ENCODE peak calls at places on chromosome 2, in seven cellular contexts. J, W, K, Z, M, N and C are unnamed samples. For H3K4me1, the result is how much of the 10 kb centered on the place peaks cover.

GRCh38 chr2:176613358-176614032 is 344.3 kb downstream of the MTX2 start:
- DNase-seq in J (no peak), W (no peak), K (no peak), Z (no peak), M (no peak), N (no peak), C (no peak)

GRCh38 chr2:235940330-235940729 is 227.9 kb downstream of the GBX2 start:
- DNase-seq in J (peak), W (no peak), K (no peak), Z (peak), M (peak), N (no peak), C (peak)

GRCh38 chr2:211351998-211352397 is 795.6 kb downstream of the CPS1 start:
- DNase-seq in J (no peak), W (no peak), K (no peak), Z (no peak), M (no peak), N (no peak), C (peak)

GRCh38 chr2:105576440-105577241 is 168.1 kb upstream of the NCK2 start:
- DNase-seq in J (peak), W (peak), K (peak), Z (peak), M (peak), N (peak), C (peak)

GRCh38 chr2:174846941-174847938 is 83.0 kb upstream of the CHRNA1 start:
- DNase-seq in J (peak), W (no peak), K (peak), Z (no peak), M (peak), N (no peak), C (peak)

GRCh38 chr2:10161961-10162441 is 39.5 kb downstream of the RRM2 start:
- DNase-seq in J (no peak), W (no peak), K (no peak), Z (no peak), M (no peak), N (no peak), C (no peak)

GRCh38 chr2:46325178-46325928 is 28.1 kb downstream of the EPAS1 start:
- DNase-seq in J (peak), W (no peak), K (no peak), Z (peak), M (peak), N (no peak), C (no peak)

GRCh38 chr2:190858817-190859216 is 21.8 kb upstream of the GLS start:
- DNase-seq in J (peak), W (no peak), K (no peak), Z (peak), M (peak), N (no peak), C (no peak)

GRCh38 chr2:157900203-157900602 is 24.1 kb upstream of the ACVR1 start:
- DNase-seq in J (no peak), W (no peak), K (no peak), Z (no peak), M (no peak), N (no peak), C (no peak)

GRCh38 chr2:187569571-187569970 is 15.3 kb upstream of the TFPI start:
- DNase-seq in J (no peak), W (no peak), K (no peak), Z (no peak), M (no peak), N (no peak), C (no peak)

DNA sequence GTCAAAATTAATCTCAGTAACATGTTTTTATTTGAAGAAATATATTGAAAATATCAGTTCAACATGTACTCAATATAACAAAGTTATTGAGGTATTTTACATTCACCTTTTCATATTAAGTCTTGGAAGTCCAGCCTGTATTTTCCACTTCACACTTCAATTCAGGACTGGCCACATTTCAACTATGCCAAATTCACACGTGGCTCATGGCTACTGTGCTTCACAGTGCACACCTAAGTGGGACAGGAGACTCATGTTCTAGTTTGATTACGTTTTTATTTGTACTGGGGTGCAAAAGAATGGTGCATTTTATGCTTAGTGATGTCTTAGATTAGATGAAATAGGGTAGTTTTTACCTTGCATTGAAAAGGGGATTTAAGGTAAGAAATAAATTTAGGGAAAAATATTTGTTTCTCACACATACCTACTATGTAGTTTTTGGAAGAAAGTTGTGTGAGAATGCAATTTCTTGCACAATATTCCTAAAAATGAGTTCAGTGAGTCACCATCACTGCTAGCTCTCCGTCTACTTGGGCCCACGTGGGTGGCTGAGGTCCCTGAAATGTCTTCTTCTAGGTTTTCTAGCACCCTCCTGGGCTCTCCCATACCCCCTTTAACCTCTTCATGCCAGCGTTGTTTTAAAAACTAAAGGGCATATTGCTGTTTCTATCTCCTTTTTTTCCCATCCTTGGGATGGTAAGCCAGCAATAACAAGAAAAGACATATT is 87.0 kb downstream of the ST6GAL2 start:
- DNase-seq in J (no peak), W (no peak), K (no peak), Z (no peak), M (no peak), N (no peak), C (no peak)
- H3K18ac ChIP-seq in J (no peak), W (no peak), K (no peak), Z (no peak), M (no peak), N (no peak), C (no peak)

DNA sequence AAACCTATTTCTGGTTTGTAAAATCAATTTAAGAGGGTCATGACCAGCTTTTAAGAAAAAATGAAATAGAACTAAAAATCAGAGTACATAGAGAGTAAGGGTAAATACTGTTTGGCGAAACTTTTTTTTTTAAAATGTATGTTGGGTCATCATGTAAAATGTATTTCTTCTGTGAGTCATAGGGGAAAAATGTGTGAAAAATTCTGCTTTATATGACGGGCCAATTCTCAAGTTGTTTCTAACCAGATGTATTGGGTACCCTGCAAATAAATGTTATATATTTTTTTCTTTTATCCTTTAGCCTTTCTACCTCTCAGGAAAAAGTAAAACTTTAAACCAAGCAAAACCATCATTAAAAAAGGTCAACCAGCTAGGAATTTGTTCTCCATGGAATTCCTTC is 13.9 kb downstream of the AFTPH start:
- DNase-seq in J (peak), W (no peak), K (no peak), Z (no peak), M (peak), N (no peak), C (peak)
- H3K4me1 ChIP-seq in J (under half), W (under half), K (under half), Z (under half), M (under half), N (under half), C (under half)

DNA sequence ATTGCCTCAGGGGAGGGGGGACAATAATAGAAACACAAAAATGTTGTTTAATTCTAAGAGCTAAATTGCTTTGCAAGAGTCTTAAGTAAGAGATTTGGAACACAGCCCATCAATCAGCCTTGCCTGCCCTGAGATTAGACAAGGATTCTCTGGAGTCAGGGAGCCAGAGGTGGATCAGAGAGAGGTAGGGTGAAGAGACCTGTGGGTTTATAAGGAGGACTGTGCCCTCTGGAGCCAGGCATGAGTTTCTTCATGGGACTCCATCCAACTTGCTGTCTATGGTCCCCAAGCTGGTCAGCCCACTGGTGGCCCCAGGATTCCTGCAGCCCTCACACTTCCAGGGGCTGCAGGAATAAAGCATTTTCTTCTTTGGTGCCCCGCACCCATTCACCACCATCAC is 139.3 kb downstream of the ALK start:
- DNase-seq in J (no peak), W (no peak), K (no peak), Z (no peak), M (no peak), N (no peak), C (no peak)
- H2BK5ac ChIP-seq in J (no peak), W (no peak), K (no peak), Z (no peak), M (no peak), N (no peak), C (no peak)

GRCh38 chr2:100254646-100255210 is 67.6 kb downstream of the LONRF2 start:
- DNase-seq in J (no peak), W (no peak), K (no peak), Z (no peak), M (no peak), N (no peak), C (no peak)
- H3K18ac ChIP-seq in J (no peak), W (no peak), K (no peak), Z (no peak), M (no peak), N (no peak), C (no peak)

DNA sequence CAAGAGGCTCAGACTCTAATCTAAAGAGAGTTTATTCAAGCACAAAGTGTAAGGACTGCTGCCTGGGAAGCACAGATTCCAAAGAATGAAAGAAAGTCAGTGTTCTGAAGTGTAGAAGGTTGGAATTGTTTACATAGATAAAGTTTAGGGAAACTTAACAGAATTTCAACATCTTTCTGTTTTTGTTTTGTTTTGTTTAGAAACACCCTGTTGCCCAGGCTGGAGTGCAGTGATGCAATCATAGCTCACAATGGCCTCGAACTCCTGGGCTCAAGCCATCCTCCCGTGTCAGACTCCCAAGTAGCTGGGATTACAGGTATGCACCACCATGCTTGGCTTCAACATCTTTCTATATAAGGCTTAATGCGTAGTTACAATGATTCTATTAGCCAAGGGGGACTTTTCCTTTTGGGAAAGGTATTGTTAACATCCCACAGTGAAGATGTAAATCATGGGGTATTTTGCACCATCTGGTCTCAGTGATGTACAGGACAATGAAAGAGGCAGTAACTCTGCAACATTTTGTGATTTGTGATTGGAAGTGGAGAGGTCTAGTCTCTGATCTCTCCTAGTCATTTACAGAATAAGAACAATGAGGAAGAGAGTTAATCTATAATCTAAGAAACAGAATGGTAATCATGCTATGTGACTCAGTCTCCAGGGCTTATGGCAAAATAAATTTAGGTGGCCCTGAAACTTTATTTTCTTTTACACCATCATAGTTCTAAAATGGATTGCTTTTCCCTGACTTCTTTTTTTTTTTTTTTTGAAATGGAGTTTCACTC is 45.6 kb upstream of the MSH6 start:
- DNase-seq in J (no peak), W (no peak), K (no peak), Z (peak), M (peak), N (no peak), C (no peak)
- H3K4me1 ChIP-seq in J (under half), W (under half), K (under half), Z (under half), M (under half), N (under half), C (under half)

DNA sequence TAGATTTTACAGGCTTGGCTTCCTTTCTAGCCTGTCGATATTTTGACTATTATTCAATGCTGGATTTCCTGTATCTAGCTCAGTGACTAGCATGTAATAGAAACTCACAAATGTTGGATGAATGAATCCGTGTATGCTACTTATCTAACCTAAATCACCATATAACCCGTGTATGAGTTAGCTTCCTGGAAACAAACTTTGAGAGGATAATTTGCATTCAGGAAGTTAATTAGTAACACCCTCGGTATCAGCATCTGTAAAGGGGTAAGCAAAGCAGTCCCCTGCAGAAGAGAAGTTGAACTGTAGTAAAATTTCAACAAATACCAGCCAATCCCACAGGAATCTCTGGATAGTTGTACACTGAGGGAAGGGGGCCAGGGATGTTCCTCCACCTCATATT is 269.4 kb upstream of the LRATD1 start:
- DNase-seq in J (no peak), W (no peak), K (no peak), Z (no peak), M (no peak), N (no peak), C (no peak)
- H2BK5ac ChIP-seq in J (no peak), W (no peak), K (no peak), Z (no peak), M (no peak), N (no peak), C (no peak)